ENCODE peak calls at places on chromosomes 1 and 21, in nine cellular contexts. R is activated T-cell treated with anti-CD3 and anti-CD28 coated beads, Interleukin-2, amount 50 U/mL, for 48 hours; I is GM12892; M is kidney; P is stimulated activated CD4-positive, alpha-beta T cell treated with anti-CD3 and anti-CD28 coated beads, Interleukin-12 subunit alpha, Interleukin-12 subunit beta, amount 100 ng/mL, for 48 hours; D is foreskin fibroblast; Q is COLO829; T is GM20000; E is GM13976. F is an unnamed sample.

GRCh38 chr1:192546596-192547199 is 28.9 kb upstream of the RGS1 start:
- DNase-seq in R (no peak), I (no peak), M (no peak), P (no peak), D (no peak), Q (no peak), T (no peak), E (no peak), F (no peak)

GRCh38 chr21:37658994-37659458 is 257.2 kb downstream of the KCNJ6 start:
- DNase-seq in R (peak), I (no peak), M (peak), P (no peak), D (peak), Q (no peak), T (no peak), E (no peak), F (no peak)

GRCh38 chr21:44998086-44998620 is 58.3 kb downstream of the SLX9 start:
- DNase-seq in R (no peak), I (no peak), M (peak), P (no peak), D (no peak), Q (no peak), T (no peak), E (no peak), F (no peak)

GRCh38 chr1:205983925-205984725 is 19.1 kb downstream of the RAB7B start:
- DNase-seq in R (peak), I (no peak), M (no peak), P (no peak), D (peak), Q (no peak), T (peak), E (peak), F (peak)

GRCh38 chr1:85550784-85551516 is 29.6 kb upstream of the CCN1 start:
- DNase-seq in R (no peak), I (no peak), M (no peak), P (no peak), D (peak), Q (no peak), T (no peak), E (no peak), F (no peak)

GRCh38 chr1:98044766-98045165 is 123.9 kb upstream of the DPYD start:
- DNase-seq in R (peak), I (no peak), M (no peak), P (no peak), D (peak), Q (no peak), T (no peak), E (no peak), F (no peak)

GRCh38 chr1:89820423-89821321 is at the start of gene LRRC8D:
- DNase-seq in R (peak), I (peak), M (peak), P (peak), D (peak), Q (peak), T (peak), E (peak), F (peak)

GRCh38 chr1:27542463-27543273 is 52.7 kb upstream of the WASF2 start:
- DNase-seq in R (peak), I (no peak), M (peak), P (no peak), D (peak), Q (no peak), T (no peak), E (no peak), F (no peak)

GRCh38 chr21:42232176-42232825 is 13.4 kb downstream of the ABCG1 start:
- DNase-seq in R (peak), I (no peak), M (peak), P (no peak), D (no peak), Q (no peak), T (no peak), E (no peak), F (no peak)

GRCh38 chr1:37574834-37575479 is 18.2 kb downstream of the DNALI1 start:
- DNase-seq in R (peak), I (no peak), M (no peak), P (no peak), D (peak), Q (no peak), T (no peak), E (no peak), F (no peak)

GRCh38 chr1:39224295-39224829 is 19.9 kb downstream of the MACF1 start:
- DNase-seq in R (no peak), I (no peak), M (no peak), P (no peak), D (peak), Q (no peak), T (no peak), E (no peak), F (no peak)

GRCh38 chr1:12757836-12758235 is 11.8 kb downstream of the CFAP107 start:
- DNase-seq in R (no peak), I (no peak), M (no peak), P (no peak), D (no peak), Q (no peak), T (no peak), E (no peak), F (no peak)

GRCh38 chr1:92411511-92411910 is 75.2 kb downstream of the GFI1 start:
- DNase-seq in R (no peak), I (no peak), M (no peak), P (no peak), D (peak), Q (no peak), T (no peak), E (no peak), F (no peak)

GRCh38 chr1:225479341-225479740 is 51.5 kb upstream of the LBR start:
- DNase-seq in R (no peak), I (no peak), M (no peak), P (no peak), D (no peak), Q (no peak), T (no peak), E (no peak), F (no peak)

GRCh38 chr1:3649342-3650247 is at the start of gene WRAP73:
- DNase-seq in R (peak), I (peak), M (peak), P (peak), D (peak), Q (peak), T (peak), E (peak), F (peak)

GRCh38 chr1:224528900-224529299 is 87.2 kb upstream of the CNIH3 start:
- DNase-seq in R (no peak), I (no peak), M (no peak), P (no peak), D (peak), Q (peak), T (no peak), E (no peak), F (no peak)

GRCh38 chr1:64183380-64183984 is 19.9 kb upstream of the UBE2U start:
- DNase-seq in R (no peak), I (no peak), M (no peak), P (no peak), D (peak), Q (no peak), T (no peak), E (no peak), F (peak)

GRCh38 chr1:212613440-212614335 is 5.1 kb downstream of the ATF3 start:
- DNase-seq in R (no peak), I (no peak), M (no peak), P (no peak), D (peak), Q (no peak), T (no peak), E (no peak), F (no peak)

GRCh38 chr1:95035536-95035935 is 37.2 kb downstream of the ALG14 start:
- DNase-seq in R (no peak), I (no peak), M (no peak), P (no peak), D (peak), Q (peak), T (no peak), E (no peak), F (no peak)

GRCh38 chr1:33443705-33444180 is 12.8 kb upstream of the PHC2 start:
- DNase-seq in R (no peak), I (no peak), M (peak), P (no peak), D (peak), Q (no peak), T (no peak), E (no peak), F (no peak)

GRCh38 chr21:33434770-33435360 is 31.7 kb downstream of the IFNGR2 start:
- DNase-seq in R (peak), I (peak), M (no peak), P (no peak), D (peak), Q (peak), T (peak), E (peak), F (no peak)

GRCh38 chr1:8910914-8911313 is 32.4 kb upstream of the ENO1 start:
- DNase-seq in R (no peak), I (no peak), M (no peak), P (no peak), D (peak), Q (no peak), T (no peak), E (no peak), F (no peak)

F was measured in iPS-NIHi11.